ENCODE peak calls at places on chromosomes 4 and X, in eight cellular contexts. V is tibial artery, N is AG04450, S is lung, I is hepatocyte, G is WERI-Rb-1, D is spleen, Z is dorsolateral prefrontal cortex. H is an unnamed sample.

GRCh38 chr4:54225671-54226398 is 3.3 kb upstream of the PDGFRA start:
- DNase-seq in I (peak; percentile 16), G (no peak), V (no peak), N (no peak), Z (no peak), D (no peak), S (no peak), H (no peak)

GRCh38 chr4:21753084-21753760 is 195.3 kb downstream of the KCNIP4 start:
- DNase-seq in S (no peak), N (no peak), Z (no peak), G (no peak), V (no peak), I (no peak), D (no peak), H (no peak)

GRCh38 chr4:52612341-52612740 is 46.8 kb downstream of the USP46 start:
- DNase-seq in G (no peak), V (no peak), S (no peak), Z (no peak), D (no peak), I (no peak), N (no peak), H (no peak)

GRCh38 chrX:2679534-2680485 is 11.3 kb upstream of the CD99 start:
- DNase-seq in Z (no peak), S (no peak), V (no peak), N (no peak), G (no peak), D (no peak), I (peak; percentile 57), H (no peak)

GRCh38 chr4:53943345-53944085 is 120.9 kb downstream of the CHIC2 start:
- DNase-seq in D (no peak), S (no peak), I (peak; percentile 38), N (no peak), V (no peak), Z (no peak), G (no peak), H (no peak)

GRCh38 chr4:94472056-94472826 is 20.5 kb downstream of the PDLIM5 start:
- DNase-seq in V (no peak), N (no peak), S (no peak), I (no peak), D (no peak), Z (no peak), G (no peak), H (no peak)

GRCh38 chr4:68750555-68750954 is 65.2 kb upstream of the UGT2B10 start:
- DNase-seq in Z (no peak), G (no peak), D (no peak), V (no peak), S (no peak), N (no peak), I (no peak), H (no peak)

GRCh38 chr4:70705856-70706461 is 15.8 kb upstream of the RUFY3 start:
- DNase-seq in S (no peak), D (no peak), Z (no peak), N (no peak), V (no peak), G (no peak), I (no peak), H (no peak)

GRCh38 chrX:17525762-17526555 is 151.0 kb downstream of the NHS start:
- DNase-seq in Z (no peak), I (no peak), S (no peak), N (peak; percentile 21), G (no peak), V (no peak), D (no peak), H (no peak)

GRCh38 chrX:134362560-134363089 is 97.3 kb upstream of the HPRT1 start:
- DNase-seq in D (no peak), S (no peak), G (no peak), Z (no peak), V (no peak), N (no peak), I (no peak), H (no peak)

GRCh38 chr4:56028165-56028564 is 79.4 kb downstream of the CEP135 start:
- DNase-seq in I (no peak), V (no peak), N (no peak), G (no peak), D (no peak), S (no peak), Z (no peak), H (no peak)

DNA sequence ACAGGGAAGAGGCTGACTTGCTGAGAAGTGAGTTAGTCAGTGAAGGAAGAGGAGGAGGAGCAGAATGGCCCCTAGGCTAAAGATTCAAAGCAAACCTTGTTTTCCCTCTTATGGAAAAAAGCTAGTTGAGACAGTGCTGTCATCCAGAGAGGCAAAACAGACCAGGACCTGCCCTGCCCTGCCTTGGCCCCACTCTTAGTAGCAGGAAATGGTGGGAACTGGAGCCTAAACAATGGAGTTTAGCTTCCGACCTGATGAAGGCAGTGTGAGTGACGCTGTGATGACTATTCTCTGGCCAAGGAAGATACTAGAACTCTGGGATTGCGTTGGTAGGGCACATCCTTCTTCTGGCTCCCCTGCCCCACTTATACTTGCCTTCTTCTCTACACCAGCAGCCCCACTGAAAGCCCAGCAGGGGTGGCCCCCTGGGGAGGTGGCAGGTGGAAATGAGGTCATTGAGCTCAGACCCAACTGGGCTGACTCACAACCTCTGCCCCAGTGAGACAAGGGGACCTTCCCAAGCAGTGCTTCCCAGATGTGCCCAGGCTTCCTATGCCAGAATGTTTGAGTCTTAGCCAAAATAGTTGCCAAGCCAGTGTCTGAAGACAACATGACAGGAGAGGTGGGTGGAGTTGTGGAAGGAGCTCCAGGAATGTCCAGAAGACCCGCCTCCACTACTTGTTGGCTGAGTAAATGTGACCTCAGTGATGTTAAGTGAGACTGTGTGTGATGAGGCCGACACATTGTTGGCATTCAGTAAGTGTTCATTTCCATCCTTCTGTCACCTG is 38.8 kb downstream of the MSN start:
- DNase-seq in D (no peak), N (no peak), S (peak; percentile 54), V (peak; percentile 26), I (no peak), G (no peak), Z (no peak), H (no peak)
- H3K27ac ChIP-seq in D (peak overlapping the region; percentile 88), N (peak overlapping the region; percentile 90), S (peak overlapping the region; percentile 89), V (peak overlapping the region; percentile 81), I (no peak overlapping the region), G (no peak overlapping the region), Z (peak overlapping the region; percentile 61), H (peak overlapping the region; percentile 81)

DNA sequence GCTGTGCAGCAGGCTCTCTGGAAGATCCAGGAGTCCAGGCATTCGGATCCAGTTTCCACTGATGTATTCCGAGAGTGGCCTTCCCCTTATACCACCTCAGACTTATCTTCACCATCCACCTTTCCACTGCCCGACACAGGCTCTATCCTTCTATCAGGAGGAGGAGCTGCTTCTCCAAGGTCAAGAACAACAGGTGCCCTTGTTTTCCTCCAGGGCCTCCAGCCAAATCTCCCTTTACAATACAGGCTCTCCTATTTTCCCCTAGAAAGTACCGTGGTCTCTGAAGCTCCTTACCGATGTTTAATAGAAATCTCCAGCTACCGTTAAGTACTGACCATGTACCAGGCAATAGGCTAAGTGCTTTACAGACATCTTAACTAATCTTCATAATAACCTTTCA is 61.3 kb downstream of the AFAP1 start:
- DNase-seq in N (no peak), D (no peak), S (no peak), G (no peak), V (no peak), Z (no peak), I (no peak), H (peak; percentile 33)
- H3K27ac ChIP-seq in N (no peak overlapping the region), D (no peak overlapping the region), S (no peak overlapping the region), G (no peak overlapping the region), V (peak overlapping the region; percentile 60), Z (no peak overlapping the region), I (no peak overlapping the region), H (peak overlapping the region; percentile 54)

GRCh38 chrX:153968754-153969124 is 2.9 kb downstream of the HCFC1 start:
- DNase-seq in N (no peak), D (peak; percentile 79), G (peak; percentile 79), V (no peak), S (no peak), I (no peak), Z (no peak), H (peak; percentile 65)

GRCh38 chrX:153969904-153970397 is 1.7 kb downstream of the HCFC1 start:
- DNase-seq in V (no peak), N (no peak), G (no peak), Z (no peak), S (no peak), I (no peak), D (peak; percentile 87), H (no peak)

GRCh38 chrX:153970398-153971123 is 1.1 kb downstream of the HCFC1 start:
- DNase-seq in D (peak; percentile 90), Z (no peak), S (no peak), I (peak; percentile 68), G (peak; percentile 89), V (no peak), N (no peak), H (peak; percentile 82)

GRCh38 chrX:153968255-153968654 is 3.4 kb downstream of the HCFC1 start:
- DNase-seq in V (no peak), D (no peak), N (no peak), Z (no peak), S (no peak), I (no peak), G (no peak), H (no peak)

GRCh38 chrX:153969125-153969903 is 2.3 kb downstream of the HCFC1 start:
- DNase-seq in I (no peak), V (no peak), D (peak; percentile 82), S (no peak), G (peak; percentile 49), Z (no peak), N (no peak), H (peak; percentile 70)
- H3K27ac ChIP-seq in I (peak overlapping the region; percentile 81), V (peak overlapping the region; percentile 99), D (peak overlapping the region; percentile 99), S (peak overlapping the region; percentile 49), G (peak overlapping the region; percentile 64), Z (peak overlapping the region; percentile 97), N (peak overlapping the region; percentile 31), H (peak overlapping the region; percentile 98)

GRCh38 chrX:37745354-37745753 is 34.5 kb upstream of the CYBB start:
- DNase-seq in V (peak; percentile 56), N (peak; percentile 18), S (peak; percentile 72), Z (peak; percentile 84), G (peak; percentile 70), D (peak; percentile 93), I (peak; percentile 79), H (peak; percentile 76)

GRCh38 chrX:37746951-37747350 is 32.9 kb upstream of the CYBB start:
- DNase-seq in I (no peak), V (no peak), D (no peak), S (no peak), G (no peak), Z (no peak), N (no peak), H (no peak)

GRCh38 chrX:37745835-37746234 is 34.0 kb upstream of the CYBB start:
- DNase-seq in V (no peak), N (no peak), S (no peak), I (no peak), Z (no peak), D (peak; percentile 69), G (no peak), H (no peak)

DNA sequence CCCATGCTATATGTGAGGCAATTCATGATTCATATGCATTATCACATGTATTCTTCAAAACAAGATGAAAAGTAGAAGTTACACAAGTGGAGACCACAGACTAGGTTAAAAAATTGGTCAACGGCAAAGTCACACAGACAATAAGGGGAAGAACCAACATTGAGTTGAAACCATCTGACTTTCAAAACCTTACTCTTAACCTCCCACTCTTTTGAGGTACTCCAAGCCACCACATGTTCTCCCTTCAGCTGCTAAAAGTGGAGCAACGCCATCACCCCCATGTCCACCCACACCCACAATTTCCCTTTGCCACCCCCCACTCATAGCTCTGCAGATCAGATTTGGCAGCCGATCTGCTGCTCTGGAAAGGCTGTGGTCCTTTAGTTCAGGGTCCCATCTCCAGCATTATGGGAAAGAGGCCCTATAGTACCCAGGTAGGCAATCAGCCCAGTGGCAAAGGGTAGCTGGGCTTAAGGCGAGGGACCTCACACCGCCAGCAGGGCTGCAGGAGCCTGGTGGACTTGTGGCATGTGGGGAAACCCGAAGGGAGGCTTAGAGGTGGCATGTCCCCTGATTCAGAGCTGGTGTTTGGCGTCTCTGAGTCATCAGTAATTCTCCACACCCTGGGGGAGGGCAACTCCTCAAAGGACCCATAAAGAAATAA is 33.5 kb upstream of the CYBB start:
- DNase-seq in Z (no peak), S (no peak), G (no peak), V (no peak), N (no peak), D (peak; percentile 74), I (peak; percentile 31), H (no peak)
- H3K27ac ChIP-seq in Z (no peak overlapping the region), S (no peak overlapping the region), G (no peak overlapping the region), V (no peak overlapping the region), N (no peak overlapping the region), D (peak overlapping the region; percentile 83), I (no peak overlapping the region), H (no peak overlapping the region)

H was measured in sigmoid colon.